ENCODE peak calls at places on chromosomes 4 and X, in nine cellular contexts. G, B, C, M, P, Z, N, D and R are unnamed samples. For H3K27me3, the result is how much of the 10 kb centered on the place peaks cover.

GRCh38 chrX:49270249-49270921 is 792 bp downstream of the PPP1R3F start:
- DNase-seq in G (no peak), B (no peak), C (no peak), M (no peak), P (no peak), Z (no peak), N (no peak), D (peak), R (no peak)

GRCh38 chr4:105281016-105281415 is 134.3 kb downstream of the TET2 start:
- DNase-seq in G (no peak), B (no peak), C (no peak), M (no peak), P (no peak), Z (no peak), N (no peak), D (no peak), R (no peak)

GRCh38 chrX:7972586-7972985 is 45.4 kb upstream of the PNPLA4 start:
- DNase-seq in G (no peak), B (no peak), C (no peak), M (peak), P (no peak), Z (no peak), N (no peak), D (no peak), R (no peak)

GRCh38 chr4:86043755-86044592 is 315.9 kb downstream of the MAPK10 start:
- DNase-seq in G (no peak), B (peak), C (peak), M (peak), P (peak), Z (peak), N (no peak), D (no peak), R (no peak)

GRCh38 chr4:91598696-91599095 is 705.1 kb upstream of the GRID2 start:
- DNase-seq in G (no peak), B (no peak), C (no peak), M (no peak), P (no peak), Z (no peak), N (no peak), D (no peak), R (no peak)

GRCh38 chrX:37407736-37408135 is 58.6 kb downstream of the PRRG1 start:
- DNase-seq in G (no peak), B (no peak), C (no peak), M (no peak), P (no peak), Z (no peak), N (no peak), D (no peak), R (no peak)

GRCh38 chr4:123825596-123826291 is 429.1 kb downstream of the SPRY1 start:
- DNase-seq in G (no peak), B (peak), C (no peak), M (no peak), P (peak), Z (no peak), N (no peak), D (no peak), R (no peak)

GRCh38 chr4:169337510-169337909 is 66.8 kb upstream of the SH3RF1 start:
- DNase-seq in G (no peak), B (peak), C (no peak), M (no peak), P (peak), Z (no peak), N (no peak), D (no peak), R (no peak)

GRCh38 chr4:158610790-158611189 is 60.9 kb downstream of the C4orf46 start:
- DNase-seq in G (no peak), B (peak), C (no peak), M (no peak), P (peak), Z (no peak), N (no peak), D (peak), R (no peak)

GRCh38 chrX:31213941-31214340 is 142.1 kb upstream of the FTHL17 start:
- DNase-seq in G (no peak), B (no peak), C (no peak), M (peak), P (peak), Z (peak), N (no peak), D (peak), R (no peak)

DNA sequence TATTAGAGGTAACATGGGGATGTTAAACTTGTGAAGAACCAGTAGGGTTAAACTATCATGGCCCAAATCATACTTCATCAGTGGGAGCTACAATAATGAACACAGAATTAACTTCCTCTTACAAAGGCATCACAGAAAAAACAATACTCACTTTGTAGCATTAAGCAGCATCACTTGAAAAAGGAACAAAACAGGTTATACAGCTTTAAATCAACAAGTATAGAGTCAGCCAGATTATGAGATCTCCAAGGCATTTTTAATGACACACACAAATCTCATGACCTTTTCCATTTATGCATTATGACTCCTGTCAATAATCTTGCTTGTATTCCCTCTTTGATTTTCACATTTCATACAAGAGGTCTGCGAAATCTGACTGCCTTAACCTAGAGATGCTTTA is 18.3 kb downstream of the FBXL5 start:
- DNase-seq in G (no peak), B (no peak), C (no peak), M (no peak), P (peak), Z (no peak), N (no peak), D (no peak), R (no peak)
- H3K27me3 ChIP-seq in G (under half), B (under half), C (under half), M (under half), P (under half), Z (under half), N (under half), D (under half), R (under half)

GRCh38 chr4:177557416-177557815 is 115.2 kb upstream of the AGA start:
- DNase-seq in G (no peak), B (no peak), C (no peak), M (no peak), P (no peak), Z (no peak), N (no peak), D (no peak), R (no peak)
- H3K27me3 ChIP-seq in G (under half), B (under half), C (under half), M (under half), P (under half), Z (under half), N (under half), D (under half), R (under half)

DNA sequence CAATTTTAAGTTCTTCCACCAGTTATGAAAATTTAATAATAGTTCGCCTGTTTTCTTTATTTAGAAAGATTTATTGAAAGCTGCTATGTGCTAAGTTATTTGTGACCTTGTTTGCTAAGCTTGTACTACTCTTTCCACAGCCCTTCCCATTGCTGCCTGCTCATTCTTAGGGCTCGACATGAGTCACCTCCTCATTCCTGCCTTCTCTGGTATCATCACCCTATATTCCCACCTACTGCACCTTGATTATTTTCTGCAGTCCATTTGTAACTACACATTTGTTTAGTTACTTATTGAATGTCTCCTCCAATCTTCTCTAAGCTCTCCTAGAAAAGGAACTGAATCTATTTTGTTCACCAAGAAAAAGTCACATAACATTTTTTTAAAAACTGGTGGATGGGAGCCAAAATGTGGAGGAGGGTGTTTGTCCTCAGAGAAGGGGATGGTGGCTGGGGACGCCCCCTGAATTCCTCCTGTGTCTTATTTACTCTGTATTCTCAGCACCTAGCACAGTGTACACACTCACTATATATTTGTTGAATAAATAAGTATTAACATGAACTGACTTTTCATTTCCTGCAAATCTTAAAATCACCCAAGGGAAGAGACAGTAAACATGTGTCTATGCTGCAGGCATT is 3.7 kb upstream of the RAB9A start:
- DNase-seq in G (no peak), B (peak), C (no peak), M (no peak), P (peak), Z (no peak), N (no peak), D (no peak), R (no peak)
- H3K27me3 ChIP-seq in G (under half), B (under half), C (under half), M (under half), P (under half), Z (under half), N (under half), D (under half), R (under half)

DNA sequence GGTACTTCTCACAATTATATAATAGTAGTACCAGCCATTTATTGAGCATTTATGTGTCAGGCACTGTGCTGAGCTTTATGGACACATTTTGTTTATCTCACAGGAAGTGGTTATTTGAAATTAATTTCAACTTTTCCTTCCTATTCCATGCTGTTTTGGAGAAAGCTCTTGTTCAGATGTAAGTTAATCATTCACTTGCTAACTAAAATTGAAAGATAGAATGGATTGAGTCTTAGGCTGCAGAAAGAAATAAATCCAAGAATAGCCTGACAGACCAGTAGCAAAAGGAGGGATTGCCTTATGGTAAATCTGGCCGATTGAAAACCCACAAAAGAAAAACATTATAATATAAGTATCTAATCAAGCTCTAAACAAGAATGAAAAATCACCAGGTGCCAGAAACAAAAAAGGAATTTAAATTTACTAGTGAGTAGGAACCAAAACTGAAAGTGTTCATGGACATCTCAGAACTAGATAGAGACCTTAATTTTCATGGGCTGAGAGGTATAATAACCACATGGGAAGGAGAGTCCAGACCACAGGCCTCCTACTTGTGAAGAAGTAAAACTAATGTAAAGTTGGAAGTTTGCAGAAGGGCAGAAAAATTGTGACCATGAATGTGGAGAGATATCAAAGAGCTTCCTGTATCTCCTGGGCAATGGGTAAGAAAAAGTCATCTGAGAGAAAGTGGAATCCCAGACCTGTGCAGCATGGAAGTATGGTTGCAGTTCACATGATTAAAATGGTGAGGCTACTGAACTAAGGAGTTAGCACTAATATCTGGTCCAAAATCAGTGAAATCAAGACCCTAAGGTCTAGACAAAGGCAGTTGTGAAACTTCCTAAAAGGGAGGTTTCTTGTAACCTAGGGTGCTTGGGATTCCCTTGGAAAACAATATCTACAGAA is 38.0 kb downstream of the RADX start:
- DNase-seq in G (no peak), B (no peak), C (peak), M (no peak), P (no peak), Z (no peak), N (no peak), D (no peak), R (no peak)
- H3K27me3 ChIP-seq in G (under half), B (under half), C (under half), M (under half), P (under half), Z (under half), N (under half), D (under half), R (under half)

GRCh38 chr4:4869731-4870483 is 10.4 kb downstream of the MSX1 start:
- DNase-seq in G (no peak), B (no peak), C (no peak), M (peak), P (no peak), Z (peak), N (no peak), D (no peak), R (no peak)
- H3K27me3 ChIP-seq in G (half or more), B (half or more), C (under half), M (half or more), P (half or more), Z (half or more), N (under half), D (under half), R (half or more)

GRCh38 chr4:173537628-173538147 is 7.7 kb upstream of the HAND2 start:
- DNase-seq in G (no peak), B (no peak), C (no peak), M (no peak), P (no peak), Z (peak), N (no peak), D (no peak), R (no peak)

GRCh38 chr4:173539986-173540385 is 10.0 kb upstream of the HAND2 start:
- DNase-seq in G (no peak), B (no peak), C (no peak), M (no peak), P (no peak), Z (no peak), N (no peak), D (no peak), R (no peak)

GRCh38 chr4:173536808-173537429 is 6.9 kb upstream of the HAND2 start:
- DNase-seq in G (no peak), B (no peak), C (no peak), M (peak), P (no peak), Z (peak), N (no peak), D (no peak), R (no peak)

GRCh38 chr4:173538903-173539445 is 8.9 kb upstream of the HAND2 start:
- DNase-seq in G (no peak), B (no peak), C (no peak), M (no peak), P (no peak), Z (no peak), N (no peak), D (no peak), R (no peak)

GRCh38 chr4:173538148-173538902 is 8.3 kb upstream of the HAND2 start:
- DNase-seq in G (no peak), B (no peak), C (no peak), M (peak), P (no peak), Z (peak), N (no peak), D (no peak), R (no peak)
- H3K27me3 ChIP-seq in G (half or more), B (half or more), C (half or more), M (half or more), P (under half), Z (half or more), N (half or more), D (under half), R (half or more)

GRCh38 chr4:122689972-122690371 is 42.5 kb upstream of the BBS12 start:
- DNase-seq in G (no peak), B (no peak), C (no peak), M (no peak), P (no peak), Z (no peak), N (no peak), D (no peak), R (no peak)
- H3K27me3 ChIP-seq in G (under half), B (under half), C (under half), M (under half), P (under half), Z (under half), N (under half), D (under half), R (under half)

GRCh38 chr4:80195441-80196139 is 1.7 kb upstream of the PRDM8 start:
- DNase-seq in G (no peak), B (no peak), C (no peak), M (no peak), P (no peak), Z (no peak), N (no peak), D (no peak), R (no peak)
- H3K27me3 ChIP-seq in G (half or more), B (under half), C (under half), M (half or more), P (under half), Z (half or more), N (under half), D (under half), R (under half)

DNA sequence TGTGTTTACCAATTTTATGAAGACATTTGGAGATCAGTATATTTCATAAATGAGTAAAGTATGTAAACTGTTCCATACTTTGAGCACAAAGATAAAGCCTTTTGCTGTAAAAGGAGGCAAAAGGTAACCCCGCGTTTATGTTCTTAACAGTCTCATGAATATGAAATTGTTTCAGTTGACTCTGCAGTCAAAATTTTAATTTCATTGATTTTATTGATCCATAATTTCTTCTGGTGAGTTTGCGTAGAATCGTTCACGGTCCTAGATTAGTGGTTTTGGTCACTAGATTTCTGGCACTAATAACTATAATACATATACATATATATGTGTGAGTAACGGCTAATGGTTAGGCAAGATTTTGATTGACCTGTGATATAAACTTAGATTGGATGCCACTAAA is 1.9 kb downstream of the FMR1 start:
- DNase-seq in G (no peak), B (no peak), C (no peak), M (no peak), P (no peak), Z (no peak), N (no peak), D (no peak), R (no peak)
- H3K27me3 ChIP-seq in G (under half), B (under half), C (under half), M (under half), P (under half), Z (under half), N (under half), D (under half), R (under half)